ENCODE peak calls at places on chromosomes 12 and 14, in five cellular contexts. D, M, R, J and X are unnamed samples.

GRCh38 chr12:114430306-114430705 is 24.4 kb upstream of the TBX5 start:
- DNase-seq in D (peak), M (no peak), R (no peak), J (no peak), X (no peak)

GRCh38 chr12:12007001-12007712 is 63.6 kb upstream of the BCL2L14 start:
- DNase-seq in D (peak), M (no peak), R (no peak), J (no peak), X (no peak)

GRCh38 chr12:72074065-72074464 is 135.4 kb downstream of the TPH2 start:
- DNase-seq in D (no peak), M (no peak), R (no peak), J (no peak), X (no peak)

GRCh38 chr12:124898200-124898950 is 16.1 kb downstream of the UBC start:
- DNase-seq in D (no peak), M (peak), R (no peak), J (peak), X (peak)

GRCh38 chr12:69330475-69331473 is 17.4 kb upstream of the LYZ start:
- DNase-seq in D (peak), M (peak), R (peak), J (peak), X (peak)

GRCh38 chr14:54627718-54628345 is 60.9 kb downstream of the SAMD4A start:
- DNase-seq in D (peak), M (no peak), R (no peak), J (no peak), X (peak)

GRCh38 chr12:12336049-12336411 is 14.0 kb downstream of the MANSC1 start:
- DNase-seq in D (no peak), M (peak), R (no peak), J (peak), X (no peak)

GRCh38 chr14:104172349-104172748 is 34.0 kb downstream of the KIF26A start:
- DNase-seq in D (no peak), M (no peak), R (no peak), J (no peak), X (no peak)

GRCh38 chr12:131142891-131143637 is 189.4 kb downstream of the ADGRD1 start:
- DNase-seq in D (no peak), M (no peak), R (peak), J (no peak), X (no peak)

GRCh38 chr12:132946507-132946820 is 9.6 kb downstream of the ZNF605 start:
- DNase-seq in D (no peak), M (no peak), R (no peak), J (no peak), X (no peak)

GRCh38 chr14:104252256-104253215 is 114.1 kb downstream of the KIF26A start:
- DNase-seq in D (no peak), M (peak), R (peak), J (no peak), X (no peak)

GRCh38 chr12:93127582-93128331 is 198.7 kb upstream of the EEA1 start:
- DNase-seq in D (peak), M (peak), R (no peak), J (peak), X (no peak)

GRCh38 chr12:19927661-19928060 is 440.7 kb upstream of the PDE3A start:
- DNase-seq in D (no peak), M (no peak), R (no peak), J (no peak), X (no peak)

GRCh38 chr12:43267782-43268181 is 284.2 kb downstream of the ADAMTS20 start:
- DNase-seq in D (no peak), M (peak), R (no peak), J (no peak), X (no peak)

GRCh38 chr14:75069811-75070145 is 337 bp downstream of the ZC2HC1C start:
- DNase-seq in D (no peak), M (no peak), R (no peak), J (no peak), X (no peak)

GRCh38 chr14:34098985-34099349 is 148.1 kb upstream of the EGLN3 start:
- DNase-seq in D (no peak), M (no peak), R (no peak), J (no peak), X (no peak)

GRCh38 chr14:68676511-68676943 is 116.3 kb downstream of the ZFP36L1 start:
- DNase-seq in D (no peak), M (peak), R (no peak), J (no peak), X (no peak)

GRCh38 chr14:98437113-98437512 is 834.9 kb downstream of the BCL11B start:
- DNase-seq in D (no peak), M (no peak), R (no peak), J (no peak), X (no peak)

GRCh38 chr12:105239304-105239703 is 3.3 kb upstream of the APPL2 start:
- DNase-seq in D (no peak), M (no peak), R (no peak), J (no peak), X (no peak)

GRCh38 chr12:55847603-55848329 is 5.0 kb upstream of the MMP19 start:
- DNase-seq in D (peak), M (peak), R (peak), J (peak), X (peak)

GRCh38 chr12:96108321-96108720 is 72.9 kb upstream of the LTA4H start:
- DNase-seq in D (no peak), M (no peak), R (peak), J (peak), X (peak)

GRCh38 chr12:124593176-124593575 is 25.8 kb upstream of the NCOR2 start:
- DNase-seq in D (no peak), M (no peak), R (no peak), J (no peak), X (no peak)

GRCh38 chr12:90868626-90869025 is 86.3 kb downstream of the CCER1 start:
- DNase-seq in D (no peak), M (no peak), R (no peak), J (no peak), X (no peak)

GRCh38 chr12:19035552-19035951 is 94.0 kb upstream of the PLEKHA5 start:
- DNase-seq in D (peak), M (no peak), R (no peak), J (no peak), X (no peak)

GRCh38 chr14:92198804-92199203 is 77.0 kb downstream of the CPSF2 start:
- DNase-seq in D (no peak), M (no peak), R (no peak), J (no peak), X (no peak)

GRCh38 chr14:92204792-92205191 is 83.0 kb downstream of the CPSF2 start:
- DNase-seq in D (no peak), M (no peak), R (no peak), J (no peak), X (no peak)

GRCh38 chr14:92203116-92203515 is 81.3 kb downstream of the CPSF2 start:
- DNase-seq in D (no peak), M (no peak), R (no peak), J (no peak), X (no peak)

GRCh38 chr14:92199763-92200162 is 78.0 kb downstream of the CPSF2 start:
- DNase-seq in D (no peak), M (no peak), R (no peak), J (no peak), X (no peak)
- TF ChIP-seq CTCF in D (no peak), M (no peak), R (no peak), J (no peak), X (no peak)

GRCh38 chr12:49952396-49953055 is 2.0 kb downstream of the AQP2 start:
- DNase-seq in D (no peak), M (no peak), R (no peak), J (no peak), X (no peak)
- TF ChIP-seq POLR2A in D (no peak), M (no peak), R (no peak), J (no peak), X (no peak)

DNA sequence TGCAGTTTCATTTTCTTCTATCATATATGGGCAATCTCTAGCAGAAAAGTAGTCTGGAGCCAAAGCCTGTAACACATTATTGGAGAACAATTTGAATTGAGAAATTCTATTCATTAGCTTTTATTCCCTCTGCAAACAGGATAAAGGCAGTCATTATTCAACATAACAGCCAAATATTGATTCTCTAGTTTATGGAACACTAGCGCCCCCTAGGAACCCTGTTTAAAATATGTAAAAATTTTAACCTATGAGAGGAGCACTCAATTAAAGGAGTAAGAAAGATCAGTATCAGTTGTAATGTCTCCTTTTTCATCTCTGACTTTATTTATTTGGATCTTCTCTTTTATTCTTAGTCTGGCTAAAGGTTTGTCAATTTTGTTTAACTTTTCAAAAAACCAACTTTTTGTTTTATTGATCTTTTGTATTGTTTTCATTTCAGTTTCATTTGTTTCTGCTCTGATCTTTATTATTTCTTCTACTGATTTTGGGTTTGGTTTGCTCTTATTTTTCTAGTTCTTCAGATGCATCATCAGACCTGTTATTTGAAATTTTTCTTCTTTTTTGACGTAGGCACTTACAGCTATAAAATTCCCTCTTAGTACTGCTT is 4.8 kb upstream of the LMNTD1 start:
- DNase-seq in D (peak), M (no peak), R (no peak), J (no peak), X (no peak)
- TF ChIP-seq CTCF in D (peak), M (no peak), R (no peak), J (no peak), X (peak)

DNA sequence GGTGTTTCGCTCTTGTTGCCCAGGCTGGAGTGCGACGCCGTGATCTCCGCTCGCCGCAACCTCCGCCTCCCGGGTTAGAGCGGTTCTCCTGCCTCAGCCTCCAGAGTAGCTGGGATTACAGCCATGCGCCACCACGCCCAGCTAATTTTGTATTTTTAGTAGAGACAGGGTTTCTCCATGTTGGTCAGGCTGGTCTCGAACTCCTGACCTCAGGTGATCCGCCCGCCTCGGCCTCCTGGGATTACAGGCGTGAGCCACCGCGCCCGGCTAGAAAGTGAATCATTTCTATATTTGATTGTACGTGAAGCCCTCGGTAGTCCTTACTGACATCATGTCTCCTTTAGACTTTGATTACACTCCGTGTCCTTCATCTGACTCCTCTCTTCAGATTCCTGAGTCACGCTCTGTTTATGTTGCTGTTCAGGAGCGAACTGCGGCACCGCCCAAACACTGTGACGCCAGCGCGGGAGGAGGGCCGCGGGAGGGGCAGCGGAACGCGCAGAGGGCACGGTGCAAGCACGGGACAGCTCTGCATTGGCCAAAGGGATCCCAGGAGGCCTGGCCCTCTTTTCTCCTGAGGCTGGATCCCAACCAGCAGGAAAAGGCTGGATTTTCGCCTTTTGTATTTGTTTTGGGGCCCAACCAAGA is 578 bp upstream of the GABARAPL1 start:
- DNase-seq in D (peak), M (peak), R (peak), J (peak), X (peak)
- TF ChIP-seq POLR2A in D (peak), M (peak), R (no peak), J (peak), X (peak)

GRCh38 chr12:109387425-109388166 is 39.9 kb downstream of the MYO1H start:
- DNase-seq in D (peak), M (no peak), R (peak), J (no peak), X (no peak)
- TF ChIP-seq CTCF in D (peak), M (no peak), R (no peak), J (no peak), X (peak)

GRCh38 chr14:24233538-24233866 is 773 bp downstream of the GMPR2 start:
- DNase-seq in D (no peak), M (no peak), R (peak), J (no peak), X (no peak)

GRCh38 chr14:24232121-24232644 is at the start of gene NEDD8:
- DNase-seq in D (peak), M (peak), R (peak), J (peak), X (peak)

GRCh38 chr14:24234095-24235020 is 1.6 kb downstream of the GMPR2 start:
- DNase-seq in D (no peak), M (no peak), R (no peak), J (no peak), X (no peak)

GRCh38 chr14:24231263-24232120 is 675 bp downstream of the NEDD8 start:
- DNase-seq in D (no peak), M (no peak), R (peak), J (no peak), X (no peak)

GRCh38 chr14:24232645-24233537 is at the start of gene GMPR2:
- DNase-seq in D (no peak), M (no peak), R (no peak), J (no peak), X (no peak)
- TF ChIP-seq POLR2A in D (peak), M (no peak), R (no peak), J (no peak), X (no peak)

DNA sequence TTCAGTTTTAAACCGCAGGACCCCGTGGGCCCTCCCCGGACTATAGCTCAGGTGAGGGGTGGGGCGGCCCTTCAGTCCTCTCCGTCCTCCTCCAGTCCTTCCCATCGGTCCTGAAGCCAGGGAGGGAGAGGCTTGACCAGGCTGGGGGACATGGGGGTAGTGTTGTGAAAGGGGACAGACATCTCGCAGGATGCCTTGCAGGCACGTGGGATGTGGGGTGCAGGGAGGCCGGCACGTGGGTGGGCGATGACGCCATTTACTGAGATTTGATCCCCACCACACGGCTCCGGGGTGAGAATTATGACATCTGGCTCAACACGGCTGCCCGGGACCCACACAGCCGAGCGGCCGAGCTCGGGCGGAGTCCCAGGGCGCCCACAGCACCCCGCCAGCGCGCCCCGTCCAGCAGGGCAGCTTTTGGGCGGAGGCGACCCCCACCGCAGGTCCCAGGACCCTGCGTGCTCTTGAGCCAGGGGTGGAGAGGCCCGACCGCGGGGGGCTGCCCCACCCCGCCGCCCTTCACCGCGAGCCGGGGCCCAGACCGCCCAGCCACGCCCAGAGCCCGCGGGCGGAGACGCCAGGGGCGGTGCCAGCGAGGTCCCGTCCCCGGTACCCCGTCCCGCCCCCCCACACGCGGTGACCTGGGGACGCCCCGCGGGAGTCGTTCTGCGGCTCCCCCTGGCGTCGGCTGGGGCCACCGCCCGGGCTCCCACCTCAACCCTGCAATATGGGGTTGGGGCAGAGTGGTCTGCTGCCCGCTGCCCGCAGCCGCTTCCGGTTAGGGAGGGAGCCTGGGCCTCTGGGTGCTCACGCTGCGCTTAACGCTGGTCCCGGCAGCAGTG is 3.3 kb upstream of the EXOC3L4 start:
- DNase-seq in D (peak), M (peak), R (no peak), J (peak), X (no peak)
- TF ChIP-seq CTCF in D (peak), M (peak), R (no peak), J (peak), X (peak)

GRCh38 chr12:108728820-108729611 is 2.3 kb downstream of the CORO1C start:
- DNase-seq in D (peak), M (no peak), R (no peak), J (no peak), X (no peak)

GRCh38 chr12:108727868-108728735 is 3.2 kb downstream of the CORO1C start:
- DNase-seq in D (no peak), M (no peak), R (no peak), J (no peak), X (no peak)

GRCh38 chr12:108731105-108731865 is at the start of gene CORO1C:
- DNase-seq in D (peak), M (peak), R (peak), J (peak), X (peak)

GRCh38 chr12:108730337-108731104 is 797 bp downstream of the CORO1C start:
- DNase-seq in D (peak), M (peak), R (peak), J (peak), X (peak)

DNA sequence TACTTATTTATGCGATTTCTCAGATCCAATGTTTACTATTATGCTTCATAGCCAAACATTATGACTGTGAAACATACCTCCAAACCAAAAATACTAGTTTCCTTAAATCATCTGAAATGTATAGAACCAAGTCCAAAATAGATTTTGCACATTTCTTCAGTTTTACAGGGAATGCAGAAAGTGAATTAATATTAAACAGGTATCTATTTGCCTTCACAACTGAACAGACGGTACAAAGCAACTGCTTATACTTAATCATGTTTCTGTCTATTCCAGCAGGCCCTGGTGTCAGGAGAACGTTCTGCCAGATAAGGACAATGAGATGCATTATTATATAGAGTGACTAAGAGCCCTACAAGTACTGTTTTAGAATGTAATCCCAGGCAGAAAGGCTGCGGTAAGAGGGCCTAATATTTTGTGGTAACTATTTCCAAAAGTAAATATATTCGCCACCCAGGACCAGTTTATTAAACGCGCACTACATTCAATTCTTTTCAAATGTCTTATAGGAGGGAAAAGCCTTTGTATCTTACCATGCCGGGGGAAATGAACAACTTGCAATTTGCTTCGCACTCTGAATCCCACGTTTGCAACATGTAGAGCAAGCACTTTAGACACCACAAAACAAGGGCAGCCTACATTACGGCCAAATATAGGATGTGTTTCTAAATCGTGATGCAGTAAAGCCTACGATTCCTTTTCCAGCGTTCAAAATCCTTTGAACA is 1.5 kb downstream of the CORO1C start:
- DNase-seq in D (no peak), M (no peak), R (no peak), J (no peak), X (no peak)
- TF ChIP-seq POLR2A in D (peak), M (no peak), R (no peak), J (no peak), X (no peak)

GRCh38 chr12:108854055-108854452 is 3.3 kb downstream of the SSH1 start:
- DNase-seq in D (peak), M (no peak), R (no peak), J (no peak), X (no peak)

GRCh38 chr12:108853426-108853825 is 4.0 kb downstream of the SSH1 start:
- DNase-seq in D (no peak), M (no peak), R (no peak), J (no peak), X (no peak)

GRCh38 chr12:108849653-108850052 is 7.7 kb downstream of the SSH1 start:
- DNase-seq in D (no peak), M (no peak), R (no peak), J (no peak), X (no peak)

GRCh38 chr12:108852674-108853073 is 4.7 kb downstream of the SSH1 start:
- DNase-seq in D (peak), M (no peak), R (no peak), J (no peak), X (no peak)

DNA sequence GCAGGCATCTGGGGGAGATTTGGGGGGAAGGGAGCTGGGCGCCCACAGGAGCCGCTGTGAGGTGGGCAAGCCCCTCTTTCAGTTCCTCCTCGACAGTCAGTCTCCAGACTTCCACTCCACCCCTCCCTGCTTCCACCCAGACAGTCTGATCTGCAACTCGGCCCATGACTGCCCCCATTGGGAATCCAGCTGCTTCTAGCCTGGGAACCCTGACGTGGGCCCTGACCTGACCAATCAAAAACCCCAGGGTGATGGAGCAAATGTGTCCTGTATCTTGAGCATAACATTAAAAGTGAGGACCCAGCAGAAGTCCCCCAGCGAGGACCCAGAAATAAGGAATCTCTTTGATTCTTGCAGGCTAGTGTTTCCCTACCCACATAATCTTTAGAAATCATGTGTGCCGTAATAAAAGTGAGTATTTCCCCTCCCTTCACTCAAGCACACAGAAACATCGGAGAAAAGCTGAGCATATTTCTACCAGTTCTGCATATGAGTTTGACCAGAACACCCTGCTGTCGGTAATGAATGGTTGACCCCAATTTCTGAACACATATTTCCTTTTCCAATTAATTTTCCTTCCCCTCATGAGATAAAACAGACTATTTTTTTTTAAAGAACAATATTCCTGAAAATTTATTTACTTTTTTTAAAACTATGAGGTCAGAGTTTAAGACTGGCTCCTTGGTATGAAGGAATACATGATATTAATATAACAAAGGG is 6.4 kb downstream of the SSH1 start:
- DNase-seq in D (peak), M (no peak), R (no peak), J (no peak), X (no peak)
- TF ChIP-seq CTCF in D (peak), M (no peak), R (no peak), J (no peak), X (no peak)